ENCODE peak calls at places on chromosomes 12 and 14, in six cellular contexts. Z is dorsolateral prefrontal cortex, M is lower lobe of right lung, U is HL-60, T is GM23338, D is prostate gland. E is an unnamed sample.

GRCh38 chr12:89663577-89664357 is 44.9 kb downstream of the ATP2B1 start:
- DNase-seq in U (no peak), D (no peak), M (no peak), T (no peak), Z (no peak), E (peak)

GRCh38 chr14:20697273-20698017 is 8.9 kb downstream of the ANG start:
- DNase-seq in Z (peak), D (peak), T (peak), U (no peak), M (peak), E (peak)

GRCh38 chr12:93001407-93001806 is 72.3 kb upstream of the EEA1 start:
- DNase-seq in U (no peak), Z (no peak), M (no peak), T (no peak), D (no peak), E (no peak)

GRCh38 chr12:105798249-105798835 is 340.4 kb downstream of the NUAK1 start:
- DNase-seq in U (no peak), D (no peak), Z (no peak), T (no peak), M (no peak), E (no peak)

GRCh38 chr12:114661245-114661644 is 22.7 kb downstream of the TBX3 start:
- DNase-seq in M (no peak), U (no peak), T (no peak), Z (no peak), D (no peak), E (no peak)

GRCh38 chr12:120886194-120887018 is 17.8 kb downstream of the SPPL3 start:
- DNase-seq in T (no peak), M (no peak), D (no peak), Z (no peak), U (no peak), E (no peak)

GRCh38 chr14:59013672-59014298 is 174.7 kb upstream of the DAAM1 start:
- DNase-seq in T (no peak), M (no peak), D (no peak), U (no peak), Z (no peak), E (peak)

GRCh38 chr14:95765016-95765415 is 51.1 kb upstream of the TCL1A start:
- DNase-seq in Z (no peak), D (no peak), T (no peak), M (no peak), U (no peak), E (no peak)

GRCh38 chr14:35277179-35277578 is 15.0 kb upstream of the PSMA6 start:
- DNase-seq in U (no peak), D (no peak), T (peak), Z (no peak), M (no peak), E (no peak)

GRCh38 chr12:55679691-55680090 is 28.0 kb downstream of the ITGA7 start:
- DNase-seq in M (no peak), T (no peak), D (no peak), Z (peak), U (no peak), E (no peak)

GRCh38 chr12:67444542-67444941 is 175.4 kb downstream of the CAND1 start:
- DNase-seq in U (no peak), D (no peak), Z (no peak), M (no peak), T (no peak), E (no peak)

GRCh38 chr14:69687963-69688649 is 76.7 kb downstream of the SUSD6 start:
- DNase-seq in T (no peak), M (no peak), U (no peak), D (no peak), Z (peak), E (no peak)

GRCh38 chr12:115337693-115338543 is 653.9 kb upstream of the TBX3 start:
- DNase-seq in T (peak), Z (no peak), D (peak), U (no peak), M (no peak), E (peak)

GRCh38 chr14:90739318-90740077 is 76.7 kb downstream of the TTC7B start:
- DNase-seq in D (no peak), T (no peak), Z (no peak), U (no peak), M (no peak), E (no peak)

GRCh38 chr12:91944637-91945036 is 201.0 kb downstream of the BTG1 start:
- DNase-seq in M (no peak), U (no peak), T (no peak), Z (no peak), D (no peak), E (no peak)

GRCh38 chr12:98587084-98587483 is 6.4 kb upstream of the SLC25A3 start:
- DNase-seq in U (no peak), M (no peak), Z (no peak), T (no peak), D (no peak), E (no peak)

GRCh38 chr14:71764701-71765347 is 167.4 kb upstream of the RGS6 start:
- DNase-seq in T (no peak), M (no peak), U (no peak), Z (no peak), D (no peak), E (peak)

GRCh38 chr14:39505812-39506211 is 73.6 kb upstream of the FBXO33 start:
- DNase-seq in Z (no peak), T (no peak), U (no peak), M (no peak), D (no peak), E (no peak)

GRCh38 chr14:36271222-36271621 is 49.2 kb downstream of the MBIP start:
- DNase-seq in Z (no peak), U (no peak), D (no peak), T (peak), M (no peak), E (no peak)

GRCh38 chr14:71321556-71322315 is 414.5 kb downstream of the PCNX1 start:
- DNase-seq in T (peak), M (no peak), D (peak), Z (no peak), U (no peak), E (peak)

GRCh38 chr14:30450620-30451019 is 108.3 kb upstream of the G2E3 start:
- DNase-seq in M (no peak), D (peak), U (no peak), Z (no peak), T (no peak), E (no peak)

GRCh38 chr14:104550849-104551728 is 28.5 kb upstream of the C14orf180 start:
- DNase-seq in T (no peak), Z (no peak), M (no peak), D (no peak), U (no peak), E (no peak)
- TF ChIP-seq CTCF in T (no peak), Z (peak), M (no peak), D (no peak), U (no peak), E (no peak)

DNA sequence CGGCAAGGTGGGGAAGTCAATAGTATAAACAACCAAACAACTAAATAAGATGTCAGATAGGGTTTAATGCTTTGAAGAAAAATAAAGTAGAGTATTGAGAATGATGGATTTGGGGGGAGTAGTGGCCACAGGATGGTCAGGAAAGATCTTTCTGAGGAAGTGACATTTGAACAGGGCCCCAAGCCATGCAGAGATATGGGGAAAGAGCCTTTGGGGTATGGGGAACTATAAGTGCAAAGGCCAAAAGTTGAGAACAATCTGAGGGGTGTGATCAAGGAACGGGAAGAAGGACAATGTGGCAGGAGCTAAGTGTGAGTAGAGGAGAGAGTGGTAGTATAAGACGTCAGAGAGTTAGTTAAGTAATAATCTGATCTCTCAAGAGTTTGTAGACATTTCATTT is 1.3 kb downstream of the MRPS35 start:
- DNase-seq in Z (no peak), T (no peak), M (no peak), D (no peak), U (peak), E (no peak)
- H3K4me3 ChIP-seq in Z (peak), T (peak), M (peak), D (no peak), U (peak), E (peak)

GRCh38 chr12:18549598-18549997 is 188.2 kb downstream of the PLCZ1 start:
- DNase-seq in M (no peak), U (no peak), D (no peak), T (peak), Z (no peak), E (no peak)
- TF ChIP-seq CTCF in M (no peak), U (no peak), D (no peak), T (peak), Z (no peak), E (peak)

GRCh38 chr12:124482567-124482893 is 84.9 kb downstream of the NCOR2 start:
- DNase-seq in T (no peak), M (no peak), U (no peak), D (no peak), Z (no peak), E (no peak)
- H3K4me3 ChIP-seq in T (no peak), M (no peak), U (no peak), D (no peak), Z (no peak), E (no peak)

DNA sequence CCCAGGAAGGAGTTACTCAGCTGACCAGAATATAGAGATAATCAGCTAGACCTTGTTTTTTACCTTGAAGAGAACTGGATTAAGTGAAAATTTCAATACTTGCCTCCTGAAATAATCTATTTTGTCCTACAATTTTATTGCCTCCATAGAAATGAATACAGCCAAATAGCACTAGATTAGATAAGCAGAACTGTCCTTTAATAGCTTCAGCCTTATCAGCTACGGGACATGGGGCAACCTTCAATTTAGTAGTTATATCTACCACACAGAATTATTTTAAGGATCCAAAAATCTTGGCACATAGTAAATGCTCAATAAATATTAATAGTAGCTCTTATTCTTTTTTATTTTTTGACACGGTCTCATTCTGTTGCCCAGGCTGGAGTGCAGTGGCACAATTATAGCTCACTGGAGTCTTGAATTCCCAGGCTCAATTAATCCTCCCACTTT is 67.2 kb upstream of the PLEKHG3 start:
- DNase-seq in Z (no peak), T (no peak), U (no peak), M (no peak), D (no peak), E (no peak)
- TF ChIP-seq CTCF in Z (no peak), T (no peak), U (no peak), M (no peak), D (no peak), E (no peak)

GRCh38 chr14:77040059-77040308 is 11.5 kb upstream of the IRF2BPL start:
- DNase-seq in D (no peak), M (no peak), Z (no peak), U (no peak), T (no peak), E (no peak)

GRCh38 chr14:77039285-77040058 is 11.0 kb upstream of the IRF2BPL start:
- DNase-seq in U (no peak), Z (no peak), M (no peak), D (no peak), T (no peak), E (peak)

GRCh38 chr14:77041837-77042557 is 13.5 kb upstream of the IRF2BPL start:
- DNase-seq in M (no peak), T (no peak), Z (no peak), U (no peak), D (peak), E (peak)

GRCh38 chr14:77040995-77041744 is 12.7 kb upstream of the IRF2BPL start:
- DNase-seq in D (no peak), Z (no peak), M (no peak), U (no peak), T (peak), E (no peak)

GRCh38 chr14:77040309-77040994 is 11.9 kb upstream of the IRF2BPL start:
- DNase-seq in M (peak), Z (peak), U (peak), T (peak), D (peak), E (peak)
- H3K4me3 ChIP-seq in M (peak), Z (peak), U (peak), T (peak), D (peak), E (peak)

E was measured in AG10803.